ENCODE peak calls at places on chromosomes 4 and X, in seven cellular contexts. R, F, S, O, Y, M and N are unnamed samples. For H3K4me1, the result is how much of the 10 kb centered on the place peaks cover.

GRCh38 chr4:46051392-46051791 is 72.5 kb downstream of the GABRG1 start:
- DNase-seq in M (no peak), S (no peak), F (no peak), R (no peak), O (no peak), Y (no peak), N (no peak)

GRCh38 chrX:35841872-35842271 is 43.7 kb downstream of the MAGEB16 start:
- DNase-seq in Y (no peak), M (no peak), S (no peak), R (no peak), F (no peak), O (no peak), N (no peak)

GRCh38 chrX:96004386-96004785 is 680.3 kb upstream of the DIAPH2 start:
- DNase-seq in O (no peak), F (no peak), Y (no peak), M (no peak), R (no peak), S (no peak), N (no peak)

GRCh38 chr4:186651181-186651603 is 72.5 kb downstream of the FAT1 start:
- DNase-seq in O (no peak), R (no peak), F (no peak), S (no peak), M (no peak), Y (no peak), N (no peak)

GRCh38 chrX:20267924-20268701 is 1.4 kb upstream of the RPS6KA3 start:
- DNase-seq in O (peak), R (peak), M (peak), Y (peak), F (peak), S (no peak), N (peak)

GRCh38 chrX:109959356-109959871 is 43.5 kb upstream of the TMEM164 start:
- DNase-seq in F (no peak), R (no peak), M (no peak), O (no peak), S (no peak), Y (no peak), N (no peak)

GRCh38 chrX:116239944-116240391 is 69.4 kb downstream of the AGTR2 start:
- DNase-seq in S (no peak), M (no peak), Y (no peak), O (no peak), F (no peak), R (no peak), N (no peak)

GRCh38 chrX:39336709-39337294 is 535.5 kb downstream of the MID1IP1 start:
- DNase-seq in M (no peak), S (no peak), F (peak), O (peak), Y (no peak), R (peak), N (peak)

GRCh38 chr4:164485169-164485568 is 268.8 kb upstream of the SMIM31 start:
- DNase-seq in Y (no peak), R (no peak), S (no peak), O (no peak), M (no peak), F (no peak), N (no peak)

GRCh38 chrX:24494544-24495113 is 29.5 kb downstream of the PDK3 start:
- DNase-seq in Y (no peak), F (peak), R (peak), M (no peak), O (peak), S (peak), N (no peak)

GRCh38 chrX:7062276-7062675 is 85.2 kb upstream of the STS start:
- DNase-seq in S (no peak), O (no peak), F (no peak), M (no peak), R (no peak), Y (no peak), N (no peak)

GRCh38 chr4:78379991-78380739 is 171.4 kb upstream of the ANXA3 start:
- DNase-seq in R (no peak), O (no peak), Y (no peak), S (no peak), M (no peak), F (no peak), N (no peak)

GRCh38 chr4:121221608-121222007 is 57.5 kb upstream of the TNIP3 start:
- DNase-seq in F (no peak), R (no peak), S (no peak), Y (no peak), O (no peak), M (no peak), N (no peak)

GRCh38 chr4:94714360-94714759 is 43.4 kb upstream of the BMPR1B start:
- DNase-seq in O (no peak), M (no peak), Y (no peak), R (no peak), S (no peak), F (no peak), N (no peak)

GRCh38 chr4:150588341-150588740 is 6.4 kb downstream of the MAB21L2 start:
- DNase-seq in F (no peak), R (no peak), O (no peak), M (no peak), Y (no peak), S (no peak), N (no peak)

GRCh38 chr4:150589174-150589573 is 7.2 kb downstream of the MAB21L2 start:
- DNase-seq in Y (no peak), O (no peak), M (no peak), S (no peak), R (no peak), F (no peak), N (no peak)

GRCh38 chr4:150583287-150584197 is 1.6 kb downstream of the MAB21L2 start:
- DNase-seq in S (no peak), F (peak), Y (no peak), M (peak), O (no peak), R (peak), N (no peak)

GRCh38 chr4:150584198-150584593 is 2.2 kb downstream of the MAB21L2 start:
- DNase-seq in F (no peak), S (no peak), M (no peak), R (no peak), Y (no peak), O (no peak), N (no peak)

GRCh38 chr4:150586162-150586561 is 4.2 kb downstream of the MAB21L2 start:
- DNase-seq in S (no peak), Y (no peak), M (no peak), F (no peak), O (no peak), R (no peak), N (no peak)
- H3K4me1 ChIP-seq in S (under half), Y (under half), M (under half), F (under half), O (under half), R (under half), N (under half)

GRCh38 chr4:138910914-138911336 is 104.7 kb upstream of the NOCT start:
- DNase-seq in S (peak), R (peak), Y (peak), M (peak), F (peak), O (peak), N (peak)
- TF ChIP-seq EP300 in S (no peak), R (peak), Y (no peak), M (peak), F (peak), O (peak), N (no peak)

GRCh38 chrX:71623105-71623450 is 4.8 kb upstream of the CXCR3 start:
- DNase-seq in S (no peak), O (no peak), R (no peak), F (no peak), M (no peak), Y (no peak), N (no peak)
- H3K4me1 ChIP-seq in S (under half), O (under half), R (under half), F (under half), M (under half), Y (under half), N (under half)

DNA sequence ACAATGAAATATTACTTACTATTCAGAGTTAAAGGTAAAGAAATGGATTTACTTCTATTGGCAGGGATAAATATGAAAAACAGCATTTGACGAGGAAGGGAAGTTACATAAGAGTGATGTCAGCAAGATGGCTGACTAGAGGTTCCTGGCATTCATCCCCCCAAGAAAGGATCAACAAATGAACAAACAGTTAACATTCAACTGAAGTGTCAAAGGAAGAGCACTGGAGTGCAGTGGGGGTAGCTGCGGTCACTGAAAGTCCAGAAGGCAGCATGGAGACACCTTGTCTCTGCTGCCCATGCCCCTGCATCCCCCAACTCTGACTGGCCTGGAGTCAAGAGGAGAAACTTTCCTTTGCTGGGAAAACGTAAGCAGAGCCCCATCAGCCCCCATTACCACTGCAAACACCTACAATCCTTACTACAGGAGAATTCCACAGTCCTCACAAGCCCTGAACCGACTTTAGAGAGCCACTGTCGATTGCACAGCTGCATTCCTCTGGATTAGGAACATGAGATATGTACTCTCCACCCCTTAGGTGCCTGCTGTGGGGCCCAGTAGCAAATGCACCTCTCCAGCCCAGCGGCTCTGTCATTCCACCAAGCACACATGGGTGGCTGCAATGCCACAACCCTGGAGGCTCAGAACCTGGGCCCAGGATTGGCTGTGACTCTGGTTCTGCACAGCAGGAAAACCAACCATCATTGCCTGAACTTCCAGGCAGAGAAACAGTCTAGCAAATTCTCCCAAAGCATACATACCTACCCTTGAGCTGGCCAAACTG is 79.5 kb downstream of the CBR4 start:
- DNase-seq in F (no peak), M (no peak), Y (no peak), S (no peak), R (no peak), O (no peak), N (no peak)
- TF ChIP-seq EP300 in F (no peak), M (no peak), Y (no peak), S (no peak), R (no peak), O (no peak), N (no peak)

GRCh38 chr4:137543650-137544049 is 11.4 kb upstream of the PCDH18 start:
- DNase-seq in R (no peak), F (no peak), Y (no peak), O (no peak), M (no peak), S (no peak), N (no peak)
- H3K4me1 ChIP-seq in R (under half), F (under half), Y (under half), O (under half), M (under half), S (under half), N (under half)